ENCODE peak calls at places on chromosomes 3 and 15, in eight cellular contexts. I, U, B, V, G, C, F and M are unnamed samples.

GRCh38 chr3:142022381-142022780 is 127.0 kb downstream of the TFDP2 start:
- DNase-seq in B (no peak), I (no peak), V (no peak), F (no peak), G (no peak), U (peak), C (no peak), M (no peak)

GRCh38 chr3:147152476-147152875 is 253.9 kb downstream of the ZIC4 start:
- DNase-seq in C (no peak), U (no peak), B (no peak), F (no peak), G (no peak), V (no peak), I (no peak), M (no peak)

GRCh38 chr3:98770261-98771039 is 7.3 kb downstream of the ST3GAL6 start:
- DNase-seq in G (no peak), U (no peak), B (no peak), C (no peak), I (no peak), F (no peak), V (no peak), M (peak)

GRCh38 chr15:98455899-98456298 is 192.4 kb upstream of the IGF1R start:
- DNase-seq in F (no peak), V (no peak), G (no peak), U (no peak), B (no peak), C (no peak), I (no peak), M (no peak)

GRCh38 chr3:33746412-33747116 is 28.5 kb upstream of the CLASP2 start:
- DNase-seq in I (no peak), U (peak), F (no peak), C (no peak), G (no peak), V (no peak), B (no peak), M (no peak)

GRCh38 chr15:27057904-27058645 is 87.1 kb downstream of the GABRG3 start:
- DNase-seq in I (no peak), F (no peak), U (no peak), V (no peak), C (no peak), B (no peak), G (no peak), M (no peak)

GRCh38 chr3:31918179-31919165 is 62.6 kb downstream of the OSBPL10 start:
- DNase-seq in I (no peak), B (no peak), U (peak), V (no peak), C (no peak), F (no peak), G (no peak), M (no peak)

GRCh38 chr3:33525232-33525631 is 85.0 kb upstream of the UBP1 start:
- DNase-seq in F (no peak), C (no peak), I (no peak), B (no peak), V (no peak), U (no peak), G (no peak), M (no peak)

GRCh38 chr15:48683991-48684765 is 38.7 kb upstream of the FBN1 start:
- DNase-seq in V (no peak), F (no peak), C (no peak), B (no peak), U (no peak), G (no peak), I (no peak), M (no peak)

GRCh38 chr3:112689385-112689784 is 48.4 kb upstream of the CCDC80 start:
- DNase-seq in I (no peak), C (no peak), V (no peak), U (no peak), B (no peak), G (no peak), F (no peak), M (no peak)

GRCh38 chr3:134796313-134797079 is 1.4 kb downstream of the EPHB1 start:
- DNase-seq in B (no peak), V (no peak), C (no peak), F (peak), U (no peak), G (no peak), I (peak), M (no peak)

GRCh38 chr3:184688251-184688851 is 23.5 kb downstream of the MAGEF1 start:
- DNase-seq in C (no peak), B (peak), F (no peak), V (no peak), I (no peak), U (no peak), G (peak), M (no peak)

GRCh38 chr15:66066439-66066838 is 187.1 kb downstream of the MEGF11 start:
- DNase-seq in V (no peak), F (no peak), I (no peak), C (peak), U (no peak), B (no peak), G (no peak), M (no peak)

GRCh38 chr3:174495231-174495755 is 363.8 kb upstream of the NAALADL2 start:
- DNase-seq in I (no peak), F (no peak), U (no peak), G (no peak), B (no peak), V (no peak), C (no peak), M (no peak)

GRCh38 chr15:26929588-26929987 is 41.4 kb upstream of the GABRG3 start:
- DNase-seq in B (no peak), C (no peak), V (no peak), I (no peak), U (no peak), G (no peak), F (no peak), M (no peak)

GRCh38 chr15:78364233-78364632 is 24.1 kb downstream of the CRABP1 start:
- DNase-seq in C (no peak), I (no peak), B (no peak), F (no peak), G (no peak), V (no peak), U (no peak), M (no peak)

GRCh38 chr3:65907232-65908130 is 131.2 kb downstream of the MAGI1 start:
- DNase-seq in I (no peak), C (no peak), B (no peak), F (no peak), V (no peak), U (no peak), G (no peak), M (no peak)

GRCh38 chr3:151146071-151146730 is 56.8 kb downstream of the GPR171 start:
- DNase-seq in U (peak), C (peak), B (peak), F (peak), G (peak), I (peak), V (peak), M (peak)

GRCh38 chr3:118970819-118971218 is 63.8 kb downstream of the IGSF11 start:
- DNase-seq in V (no peak), C (no peak), G (no peak), F (no peak), I (no peak), U (no peak), B (no peak), M (no peak)

GRCh38 chr3:117168896-117169295 is 459.3 kb downstream of the TUSC7 start:
- DNase-seq in G (no peak), C (no peak), U (no peak), B (no peak), I (no peak), F (no peak), V (no peak), M (no peak)

DNA sequence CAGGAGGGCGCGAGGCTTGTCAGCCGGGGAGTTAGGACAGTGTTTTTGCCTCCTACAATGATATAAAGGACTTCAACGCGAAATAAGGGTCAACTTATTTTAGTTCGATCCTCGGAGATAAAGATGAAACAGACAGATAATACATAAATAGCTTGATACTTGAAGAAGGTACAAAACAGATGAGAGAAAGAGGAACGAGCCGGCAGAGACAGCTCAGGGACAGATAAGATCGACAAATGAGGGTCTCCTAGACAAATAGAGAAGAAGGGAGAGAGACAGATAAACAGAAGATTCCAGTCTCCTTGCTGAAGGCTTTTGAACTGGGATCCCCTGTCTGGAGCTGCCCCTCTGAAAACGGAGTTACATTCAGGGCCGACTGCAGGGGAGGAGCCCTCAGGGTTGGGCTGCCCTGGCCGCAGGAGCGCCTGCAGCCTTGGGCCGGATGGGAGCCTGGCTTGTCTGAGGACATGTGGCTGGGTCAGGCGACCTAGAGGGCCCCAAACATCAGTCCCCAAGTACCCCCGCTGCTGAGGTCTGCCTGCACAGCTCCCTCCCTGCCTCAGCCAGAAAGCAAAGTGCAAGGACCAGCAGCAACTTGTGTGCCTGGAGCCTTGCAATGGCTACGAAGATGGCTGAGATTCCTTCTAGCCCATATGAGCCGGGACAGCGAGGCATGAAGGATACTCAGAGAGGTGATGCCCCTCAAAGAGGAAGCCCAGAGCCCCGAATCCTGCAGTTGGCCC is 981 bp upstream of the SKOR1 start:
- DNase-seq in F (no peak), C (no peak), B (no peak), U (peak), I (no peak), V (no peak), G (no peak), M (no peak)
- TF ChIP-seq CTCF in F (no peak), C (no peak), B (no peak), U (no peak), I (no peak), V (no peak), G (no peak), M (no peak)

GRCh38 chr3:19748782-19749447 is 185.1 kb downstream of the EFHB start:
- DNase-seq in U (no peak), B (no peak), C (no peak), V (no peak), G (no peak), I (no peak), F (no peak), M (no peak)
- TF ChIP-seq CTCF in U (no peak), B (no peak), C (no peak), V (no peak), G (no peak), I (no peak), F (no peak), M (no peak)

DNA sequence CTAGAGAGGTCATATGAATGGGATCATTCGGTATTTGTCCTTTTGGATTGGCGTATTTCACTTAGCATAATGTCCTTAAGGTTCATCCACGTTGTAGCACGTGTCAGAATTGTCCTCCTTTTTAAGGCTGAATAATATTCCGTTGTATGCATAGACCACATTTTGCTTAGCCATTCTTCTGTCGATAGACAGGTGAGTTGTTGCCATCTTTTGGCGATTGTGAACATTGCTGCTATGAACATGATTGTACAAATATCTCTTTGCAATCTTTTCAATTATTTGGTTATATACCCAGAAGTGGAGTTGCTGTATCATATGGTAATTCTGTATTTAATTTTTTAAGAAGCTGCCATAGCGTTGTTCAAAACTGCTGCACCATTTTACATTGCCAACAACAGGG is 52.4 kb upstream of the GOLGA8J start:
- DNase-seq in V (no peak), C (no peak), F (no peak), B (no peak), G (no peak), I (no peak), U (no peak), M (no peak)
- TF ChIP-seq CTCF in V (no peak), C (no peak), F (no peak), B (no peak), G (no peak), I (peak), U (no peak), M (no peak)

GRCh38 chr3:107791450-107791849 is 268.7 kb downstream of the BBX start:
- DNase-seq in B (no peak), G (no peak), F (no peak), I (no peak), V (no peak), C (no peak), U (no peak), M (no peak)

GRCh38 chr3:107796786-107797185 is 274.0 kb downstream of the BBX start:
- DNase-seq in I (no peak), U (no peak), F (no peak), C (no peak), B (no peak), V (no peak), G (peak), M (no peak)

GRCh38 chr3:107797586-107797985 is 274.8 kb downstream of the BBX start:
- DNase-seq in B (no peak), V (no peak), F (no peak), G (no peak), C (no peak), I (no peak), U (no peak), M (no peak)

GRCh38 chr3:107795514-107796094 is 272.8 kb downstream of the BBX start:
- DNase-seq in V (no peak), C (no peak), F (no peak), B (no peak), U (no peak), I (no peak), G (no peak), M (no peak)

GRCh38 chr3:107794664-107795443 is 272.1 kb downstream of the BBX start:
- DNase-seq in G (no peak), C (no peak), B (peak), U (no peak), V (no peak), I (no peak), F (no peak), M (no peak)
- TF ChIP-seq CTCF in G (peak), C (peak), B (no peak), U (no peak), V (no peak), I (no peak), F (no peak), M (peak)